ENCODE peak calls at places on chromosomes 1 and 21, in nine cellular contexts. I is iPS-NIHi11; M is GM20000; W is 8988T; E is activated B cell treated with CpG ODN at 0.5 μM for 24 hours; T is activated T-cell treated with anti-CD3 and anti-CD28 coated beads, Interleukin-2, amount 50 U/mL, for 1 hour; U is DMS79; C is K562; D is Calu3. F is an unnamed sample.

GRCh38 chr1:14941865-14942264 is 211.7 kb upstream of the TMEM51 start:
- DNase-seq in I (no peak), M (no peak), W (no peak), E (no peak), T (no peak), U (peak), C (no peak), D (no peak), F (no peak)

GRCh38 chr21:45455321-45456013 is 50.5 kb downstream of the COL18A1 start:
- DNase-seq in I (peak), M (no peak), W (no peak), E (no peak), T (no peak), U (peak), C (no peak), D (no peak), F (no peak)

GRCh38 chr21:42552407-42553336 is 39.0 kb downstream of the SLC37A1 start:
- DNase-seq in I (no peak), M (no peak), W (no peak), E (no peak), T (peak), U (no peak), C (no peak), D (no peak), F (no peak)

GRCh38 chr1:60972841-60973364 is 109.5 kb upstream of the NFIA start:
- DNase-seq in I (no peak), M (no peak), W (no peak), E (no peak), T (no peak), U (no peak), C (peak), D (no peak), F (peak)

GRCh38 chr1:172940170-172940855 is 110.4 kb downstream of the TNFSF18 start:
- DNase-seq in I (no peak), M (no peak), W (no peak), E (no peak), T (no peak), U (no peak), C (no peak), D (no peak), F (no peak)

GRCh38 chr1:203126151-203126865 is 1.2 kb upstream of the ADORA1 start:
- DNase-seq in I (peak), M (no peak), W (no peak), E (no peak), T (no peak), U (no peak), C (no peak), D (no peak), F (peak)

GRCh38 chr1:91684599-91685196 is 184.0 kb downstream of the CDC7 start:
- DNase-seq in I (no peak), M (peak), W (no peak), E (no peak), T (no peak), U (peak), C (peak), D (no peak), F (no peak)

GRCh38 chr1:220552672-220553258 is 24.8 kb downstream of the MARK1 start:
- DNase-seq in I (no peak), M (no peak), W (no peak), E (no peak), T (no peak), U (no peak), C (no peak), D (no peak), F (no peak)

GRCh38 chr21:26798856-26799751 is 46.1 kb downstream of the ADAMTS1 start:
- DNase-seq in I (no peak), M (no peak), W (no peak), E (no peak), T (no peak), U (no peak), C (no peak), D (no peak), F (no peak)

GRCh38 chr1:31272369-31272768 is 24.2 kb downstream of the SNRNP40 start:
- DNase-seq in I (no peak), M (no peak), W (no peak), E (no peak), T (no peak), U (no peak), C (no peak), D (no peak), F (no peak)

GRCh38 chr1:46983416-46983815 is 40.1 kb upstream of the CYP4X1 start:
- DNase-seq in I (peak), M (no peak), W (no peak), E (no peak), T (no peak), U (peak), C (no peak), D (no peak), F (no peak)

GRCh38 chr1:43066578-43066977 is 105.5 kb downstream of the EBNA1BP2 start:
- DNase-seq in I (no peak), M (no peak), W (no peak), E (no peak), T (no peak), U (no peak), C (no peak), D (no peak), F (no peak)

GRCh38 chr21:36769051-36769867 is 70.3 kb downstream of the SIM2 start:
- DNase-seq in I (no peak), M (no peak), W (no peak), E (no peak), T (no peak), U (no peak), C (no peak), D (no peak), F (peak)

F was measured in OCI-M1.